ENCODE peak calls at places on chromosomes 5 and 9, in four cellular contexts. O is GM12878, R is H1, F is HepG2. J is an unnamed sample. For H3K36me3, the result is how much of the 10 kb centered on the place peaks cover.

GRCh38 chr5:136063778-136064465 is 35.1 kb downstream of the TGFBI start:
- DNase-seq in O (no peak), R (no peak), F (no peak), J (no peak)

GRCh38 chr5:118888556-118888955 is 99.8 kb downstream of the DTWD2 start:
- DNase-seq in O (no peak), R (no peak), F (no peak), J (no peak)

GRCh38 chr9:80030801-80031200 is 459.0 kb downstream of the TLE4 start:
- DNase-seq in O (no peak), R (no peak), F (no peak), J (no peak)

GRCh38 chr9:16030513-16031185 is 477.8 kb downstream of the CCDC171 start:
- DNase-seq in O (peak), R (no peak), F (no peak), J (no peak)

GRCh38 chr5:133820516-133820915 is 147.9 kb downstream of the C5orf15 start:
- DNase-seq in O (no peak), R (no peak), F (no peak), J (no peak)

GRCh38 chr9:111433082-111433481 is 51.1 kb downstream of the ECPAS start:
- DNase-seq in O (no peak), R (no peak), F (no peak), J (no peak)

GRCh38 chr5:87411586-87412416 is 929 bp downstream of the CCNH start:
- DNase-seq in O (no peak), R (no peak), F (peak), J (peak)

GRCh38 chr5:102049517-102049916 is 246.6 kb downstream of the SLCO4C1 start:
- DNase-seq in O (no peak), R (no peak), F (no peak), J (no peak)

GRCh38 chr5:34460496-34460895 is 195.6 kb upstream of the RAI14 start:
- DNase-seq in O (no peak), R (no peak), F (no peak), J (no peak)

GRCh38 chr9:123371805-123372590 is 16.0 kb downstream of the CRB2 start:
- DNase-seq in O (no peak), R (no peak), F (no peak), J (no peak)

GRCh38 chr5:149745212-149745943 is 15.3 kb downstream of the PPARGC1B start:
- DNase-seq in O (no peak), R (no peak), F (no peak), J (no peak)
- TF ChIP-seq KDM1A in O (no peak), R (no peak), F (no peak), J (peak)

DNA sequence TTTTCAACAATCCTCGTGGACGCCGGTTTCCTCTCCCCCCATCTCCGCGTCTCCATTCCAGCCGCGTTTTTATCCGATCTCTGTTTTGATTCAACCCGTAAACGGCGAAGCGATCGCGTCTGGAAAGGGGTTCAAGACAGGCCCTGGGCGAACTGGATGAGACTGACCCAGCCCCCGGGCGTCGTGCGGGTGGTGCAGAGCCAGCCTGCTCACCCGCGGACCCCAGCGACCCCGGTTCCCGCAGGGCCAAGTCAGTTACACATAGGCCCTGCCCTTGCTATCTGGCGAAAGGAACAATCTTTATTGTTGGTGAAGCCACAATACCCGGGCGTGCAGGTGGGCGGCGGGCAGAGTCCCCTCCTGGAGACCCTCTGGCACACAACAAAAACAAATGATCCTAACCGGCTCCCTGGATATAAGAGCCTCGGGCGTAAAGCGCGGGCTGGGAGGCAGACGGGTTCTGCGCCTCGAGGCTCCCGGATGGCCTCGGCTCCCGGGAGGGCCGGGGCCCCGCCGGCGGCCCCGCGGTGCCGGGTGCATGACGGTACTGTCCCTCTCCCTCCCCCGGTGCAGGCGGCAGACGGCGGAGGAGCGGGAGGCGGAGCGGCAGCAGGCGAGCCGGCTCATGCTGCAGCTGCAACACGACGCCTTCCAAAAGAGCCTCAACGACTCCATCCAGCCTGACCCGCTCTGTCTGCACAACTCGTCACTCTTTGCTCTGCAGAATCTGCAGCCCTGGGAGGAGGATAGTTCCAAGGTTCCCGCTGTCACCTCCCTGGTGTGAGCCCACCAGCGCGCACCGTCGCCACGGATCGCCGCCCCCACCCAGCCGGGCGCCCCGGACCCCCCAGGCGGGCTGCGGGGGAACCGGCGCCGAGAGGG is 2.0 kb downstream of the TLX3 start:
- DNase-seq in O (no peak), R (peak), F (no peak), J (no peak)
- TF ChIP-seq CBX5 in O (no peak), R (no peak), F (no peak), J (no peak)

GRCh38 chr9:36213387-36213786 is 22.7 kb downstream of the CLTA start:
- DNase-seq in O (no peak), R (no peak), F (no peak), J (no peak)

GRCh38 chr9:36217256-36217968 is 26.7 kb downstream of the CLTA start:
- DNase-seq in O (no peak), R (no peak), F (no peak), J (no peak)

GRCh38 chr9:36213989-36214388 is 23.3 kb downstream of the CLTA start:
- DNase-seq in O (no peak), R (no peak), F (no peak), J (no peak)

GRCh38 chr9:36211510-36211909 is 20.8 kb downstream of the CLTA start:
- DNase-seq in O (no peak), R (no peak), F (no peak), J (no peak)

DNA sequence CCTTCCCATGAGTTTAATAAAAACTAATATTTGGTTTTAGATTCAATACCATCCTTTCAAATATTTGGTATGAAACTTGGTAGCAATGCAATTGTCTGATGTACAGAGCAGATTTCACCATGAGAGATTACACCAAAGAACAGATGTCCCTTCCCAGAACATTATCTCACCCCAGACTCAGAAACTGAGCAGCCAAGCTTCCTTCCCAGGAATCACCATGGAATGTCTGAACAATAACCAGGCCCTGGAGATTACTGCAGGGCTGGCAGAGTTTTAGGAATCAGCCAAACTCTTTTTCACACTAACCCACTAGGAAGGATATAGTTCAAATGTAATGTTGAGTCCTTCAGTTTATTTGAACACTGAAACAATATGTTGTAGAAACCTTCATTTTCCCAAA is 23.9 kb downstream of the CLTA start:
- DNase-seq in O (no peak), R (no peak), F (no peak), J (no peak)
- H3K36me3 ChIP-seq in O (under half), R (under half), F (under half), J (half or more)

DNA sequence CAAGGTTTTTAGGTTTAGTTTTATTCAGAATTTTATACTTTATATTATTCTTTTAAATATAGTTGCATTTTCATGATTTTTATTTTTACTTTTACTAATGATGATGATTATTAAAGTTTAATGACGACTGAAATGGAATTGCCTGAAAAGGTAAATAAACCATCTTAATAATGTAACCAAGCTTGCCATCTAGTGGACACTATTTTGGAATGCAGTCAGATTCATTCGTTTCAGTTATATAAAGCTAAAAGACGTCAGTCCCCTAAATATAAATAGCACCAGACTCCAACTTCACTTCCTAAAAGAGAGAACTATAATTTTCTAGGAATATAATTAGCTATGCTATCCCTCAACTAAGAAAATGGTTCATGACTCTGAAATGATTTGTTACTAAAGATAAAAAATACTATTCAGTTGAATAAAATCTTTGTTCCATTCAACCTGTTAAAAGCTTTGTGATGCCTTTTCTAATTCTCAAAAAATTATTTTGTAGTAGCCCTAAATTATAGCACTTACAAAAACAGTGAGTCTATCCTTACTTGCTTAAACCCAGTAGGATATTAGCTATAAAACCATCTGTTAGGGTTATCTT is 19.9 kb downstream of the ABITRAM start:
- DNase-seq in O (no peak), R (no peak), F (peak), J (no peak)
- TF ChIP-seq KDM1A in O (no peak), R (no peak), F (no peak), J (no peak)

J was measured in K562.